ENCODE peak calls at places on chromosomes 6 and 20, in six cellular contexts. L is DND-41, B is GM06990, N is right atrium auricular region, D is left colon, E is HT1080. Z is an unnamed sample.

GRCh38 chr6:7050911-7051779 is 56.6 kb upstream of the RREB1 start:
- DNase-seq in E (peak), D (peak), B (peak), N (peak), L (no peak), Z (peak)

GRCh38 chr6:78570044-78570443 is 297.3 kb upstream of the IRAK1BP1 start:
- DNase-seq in D (no peak), E (no peak), B (no peak), L (no peak), N (no peak), Z (no peak)

GRCh38 chr6:45577836-45578504 is 200.2 kb upstream of the SUPT3H start:
- DNase-seq in L (no peak), D (no peak), E (no peak), N (no peak), B (no peak), Z (no peak)

GRCh38 chr20:63071541-63072181 is 64.9 kb upstream of the BHLHE23 start:
- DNase-seq in L (no peak), B (no peak), N (no peak), D (peak), E (peak), Z (no peak)

GRCh38 chr6:119672725-119673124 is 323.2 kb upstream of the MAN1A1 start:
- DNase-seq in D (no peak), L (no peak), B (no peak), E (no peak), N (no peak), Z (peak)

GRCh38 chr6:11947063-11947462 is 65.0 kb upstream of the HIVEP1 start:
- DNase-seq in L (no peak), E (no peak), D (no peak), B (no peak), N (no peak), Z (no peak)

GRCh38 chr6:37021356-37022129 is 16.1 kb downstream of the FGD2 start:
- DNase-seq in B (no peak), N (no peak), E (peak), D (no peak), L (peak), Z (no peak)

GRCh38 chr6:50602191-50602810 is 111.0 kb upstream of the TFAP2D start:
- DNase-seq in B (peak), E (peak), N (no peak), L (no peak), D (no peak), Z (peak)

GRCh38 chr6:44115866-44116265 is 11.4 kb downstream of the MRPL14 start:
- DNase-seq in L (no peak), D (no peak), B (no peak), N (no peak), E (peak), Z (no peak)

GRCh38 chr20:22905667-22906066 is 129.4 kb upstream of the SSTR4 start:
- DNase-seq in E (no peak), L (peak), N (no peak), B (peak), D (no peak), Z (no peak)

GRCh38 chr6:15914553-15914952 is 214.3 kb upstream of the MYLIP start:
- DNase-seq in N (no peak), B (no peak), D (no peak), E (no peak), L (no peak), Z (no peak)

GRCh38 chr6:132259070-132259469 is 142.2 kb downstream of the MOXD1 start:
- DNase-seq in D (no peak), B (no peak), E (peak), N (no peak), L (no peak), Z (no peak)

GRCh38 chr6:149755300-149756260 is 6.0 kb downstream of the PCMT1 start:
- DNase-seq in B (no peak), N (no peak), D (no peak), E (no peak), L (no peak), Z (no peak)

GRCh38 chr20:61816606-61817005 is 249.1 kb downstream of the TAF4 start:
- DNase-seq in L (no peak), N (no peak), E (no peak), D (no peak), B (no peak), Z (no peak)

GRCh38 chr6:125839471-125839870 is 48.7 kb downstream of the NCOA7 start:
- DNase-seq in D (no peak), E (peak), B (no peak), N (no peak), L (no peak), Z (no peak)

GRCh38 chr20:24465730-24466129 is 3.7 kb upstream of the SYNDIG1 start:
- DNase-seq in B (no peak), E (peak), L (no peak), N (peak), D (no peak), Z (no peak)

GRCh38 chr6:130933712-130934200 is 106.5 kb downstream of the SMLR1 start:
- DNase-seq in L (no peak), B (no peak), D (no peak), N (no peak), E (no peak), Z (no peak)

GRCh38 chr6:39196648-39197047 is 32.6 kb downstream of the KCNK5 start:
- DNase-seq in N (no peak), D (no peak), E (no peak), L (no peak), B (no peak), Z (no peak)

GRCh38 chr6:159877256-159877808 is 13.5 kb upstream of the MAS1 start:
- DNase-seq in B (no peak), E (no peak), N (peak), L (no peak), D (no peak), Z (no peak)

GRCh38 chr20:39983183-39983582 is 705.9 kb downstream of the MAFB start:
- DNase-seq in E (no peak), N (no peak), L (no peak), D (no peak), B (no peak), Z (no peak)

GRCh38 chr6:8047466-8048292 is 16.5 kb downstream of the BLOC1S5 start:
- DNase-seq in B (no peak), D (no peak), N (no peak), E (peak), L (no peak), Z (no peak)

GRCh38 chr20:48657426-48658197 is 170.2 kb downstream of the PREX1 start:
- DNase-seq in D (peak), N (peak), L (peak), B (peak), E (peak), Z (peak)

GRCh38 chr20:52103469-52103910 is 88.1 kb downstream of the ZFP64 start:
- DNase-seq in L (no peak), E (no peak), D (no peak), N (no peak), B (no peak), Z (no peak)

GRCh38 chr20:50356522-50356880 is 153.7 kb upstream of the PTPN1 start:
- DNase-seq in L (no peak), B (no peak), N (no peak), D (no peak), E (no peak), Z (no peak)

GRCh38 chr20:38168791-38169589 is 3.9 kb upstream of the TGM2 start:
- DNase-seq in E (peak), D (no peak), N (no peak), B (no peak), L (no peak), Z (no peak)

GRCh38 chr20:6094038-6094437 is 28.8 kb downstream of the FERMT1 start:
- DNase-seq in N (no peak), E (no peak), L (no peak), D (peak), B (no peak), Z (no peak)

GRCh38 chr6:48664850-48665249 is 553.9 kb upstream of the PTCHD4 start:
- DNase-seq in E (peak), D (no peak), N (no peak), L (no peak), B (no peak), Z (no peak)

GRCh38 chr6:37624606-37625574 is 72.8 kb downstream of the MDGA1 start:
- DNase-seq in N (no peak), D (peak), B (peak), E (no peak), L (no peak), Z (no peak)

GRCh38 chr20:32702706-32703425 is 29.1 kb upstream of the C20orf203 start:
- DNase-seq in B (no peak), N (no peak), D (no peak), E (no peak), L (no peak), Z (peak)

GRCh38 chr6:87274660-87275273 is 47.6 kb upstream of the SMIM8 start:
- DNase-seq in B (no peak), L (no peak), E (peak), D (no peak), N (no peak), Z (no peak)

GRCh38 chr6:149861603-149862423 is 2.3 kb downstream of the LRP11 start:
- DNase-seq in D (no peak), E (no peak), B (no peak), L (no peak), N (no peak), Z (no peak)